ENCODE peak calls at places on chromosomes 3 and 15, in six cellular contexts. One of them, this sample, is unnamed.
A peak's percentile ranks its signal among the peaks of the same experiment; 100 is the strongest.

GRCh38 chr15:60592386-60593339 is 113.7 kb upstream of the ICE2 start:
- DNase-seq in lung microvascular endothelial cell: peak; percentile 91
- DNase-seq in NCI-H187: peak; percentile 51
- DNase-seq in ELR: peak; percentile 55
- DNase-seq in frontal cortex: peak; percentile 86
- DNase-seq in stimulated activated CD4-positive, alpha-beta T cell treated with anti-CD3 and anti-CD28 coated beads, Interleukin-12 subunit alpha, Interleukin-12 subunit beta, amount 100 ng/mL, for 4 hours: peak; percentile 79
- DNase-seq in this sample: peak; percentile 49

GRCh38 chr3:60579734-60580133 is 671.5 kb downstream of the FHIT start:
- DNase-seq in lung microvascular endothelial cell: no peak
- DNase-seq in NCI-H187: peak; percentile 2
- DNase-seq in ELR: peak; percentile 46
- DNase-seq in frontal cortex: peak; percentile 10
- DNase-seq in stimulated activated CD4-positive, alpha-beta T cell treated with anti-CD3 and anti-CD28 coated beads, Interleukin-12 subunit alpha, Interleukin-12 subunit beta, amount 100 ng/mL, for 4 hours: no peak
- DNase-seq in this sample: no peak

GRCh38 chr3:194141415-194142155 is 5.6 kb downstream of the HES1 start:
- DNase-seq in lung microvascular endothelial cell: peak; percentile 98
- DNase-seq in NCI-H187: peak; percentile 28
- DNase-seq in ELR: peak; percentile 94
- DNase-seq in frontal cortex: peak; percentile 86
- DNase-seq in stimulated activated CD4-positive, alpha-beta T cell treated with anti-CD3 and anti-CD28 coated beads, Interleukin-12 subunit alpha, Interleukin-12 subunit beta, amount 100 ng/mL, for 4 hours: peak; percentile 76
- DNase-seq in this sample: peak; percentile 96

GRCh38 chr3:42014443-42014945 is 52.6 kb upstream of the ULK4 start:
- DNase-seq in lung microvascular endothelial cell: peak; percentile 43
- DNase-seq in NCI-H187: no peak
- DNase-seq in ELR: peak; percentile 44
- DNase-seq in frontal cortex: no peak
- DNase-seq in stimulated activated CD4-positive, alpha-beta T cell treated with anti-CD3 and anti-CD28 coated beads, Interleukin-12 subunit alpha, Interleukin-12 subunit beta, amount 100 ng/mL, for 4 hours: no peak
- DNase-seq in this sample: no peak

GRCh38 chr3:62238003-62238402 is 135.3 kb downstream of the FEZF2 start:
- DNase-seq in lung microvascular endothelial cell: no peak
- DNase-seq in NCI-H187: no peak
- DNase-seq in ELR: no peak
- DNase-seq in frontal cortex: no peak
- DNase-seq in stimulated activated CD4-positive, alpha-beta T cell treated with anti-CD3 and anti-CD28 coated beads, Interleukin-12 subunit alpha, Interleukin-12 subunit beta, amount 100 ng/mL, for 4 hours: no peak
- DNase-seq in this sample: no peak

GRCh38 chr15:60009124-60009523 is 5.0 kb downstream of the FOXB1 start:
- DNase-seq in lung microvascular endothelial cell: no peak
- DNase-seq in NCI-H187: no peak
- DNase-seq in ELR: no peak
- DNase-seq in frontal cortex: no peak
- DNase-seq in stimulated activated CD4-positive, alpha-beta T cell treated with anti-CD3 and anti-CD28 coated beads, Interleukin-12 subunit alpha, Interleukin-12 subunit beta, amount 100 ng/mL, for 4 hours: no peak
- DNase-seq in this sample: no peak

GRCh38 chr3:134018406-134018805 is 11.3 kb downstream of the SLCO2A1 start:
- DNase-seq in lung microvascular endothelial cell: no peak
- DNase-seq in NCI-H187: no peak
- DNase-seq in ELR: no peak
- DNase-seq in frontal cortex: no peak
- DNase-seq in stimulated activated CD4-positive, alpha-beta T cell treated with anti-CD3 and anti-CD28 coated beads, Interleukin-12 subunit alpha, Interleukin-12 subunit beta, amount 100 ng/mL, for 4 hours: no peak
- DNase-seq in this sample: no peak

GRCh38 chr3:177551431-177551836 is 354.2 kb upstream of the TBL1XR1 start:
- DNase-seq in lung microvascular endothelial cell: no peak
- DNase-seq in NCI-H187: no peak
- DNase-seq in ELR: no peak
- DNase-seq in frontal cortex: no peak
- DNase-seq in stimulated activated CD4-positive, alpha-beta T cell treated with anti-CD3 and anti-CD28 coated beads, Interleukin-12 subunit alpha, Interleukin-12 subunit beta, amount 100 ng/mL, for 4 hours: no peak
- DNase-seq in this sample: no peak

GRCh38 chr3:156497326-156497725 is 57.6 kb downstream of the SSR3 start:
- DNase-seq in lung microvascular endothelial cell: no peak
- DNase-seq in NCI-H187: no peak
- DNase-seq in ELR: no peak
- DNase-seq in frontal cortex: no peak
- DNase-seq in stimulated activated CD4-positive, alpha-beta T cell treated with anti-CD3 and anti-CD28 coated beads, Interleukin-12 subunit alpha, Interleukin-12 subunit beta, amount 100 ng/mL, for 4 hours: no peak
- DNase-seq in this sample: no peak

GRCh38 chr3:106065831-106066230 is 197.0 kb upstream of the CBLB start:
- DNase-seq in lung microvascular endothelial cell: no peak
- DNase-seq in NCI-H187: no peak
- DNase-seq in ELR: no peak
- DNase-seq in frontal cortex: no peak
- DNase-seq in stimulated activated CD4-positive, alpha-beta T cell treated with anti-CD3 and anti-CD28 coated beads, Interleukin-12 subunit alpha, Interleukin-12 subunit beta, amount 100 ng/mL, for 4 hours: no peak
- DNase-seq in this sample: no peak

GRCh38 chr3:169041677-169042171 is 621.8 kb downstream of the MECOM start:
- DNase-seq in lung microvascular endothelial cell: peak; percentile 73
- DNase-seq in NCI-H187: no peak
- DNase-seq in ELR: peak; percentile 86
- DNase-seq in frontal cortex: peak; percentile 12
- DNase-seq in stimulated activated CD4-positive, alpha-beta T cell treated with anti-CD3 and anti-CD28 coated beads, Interleukin-12 subunit alpha, Interleukin-12 subunit beta, amount 100 ng/mL, for 4 hours: no peak
- DNase-seq in this sample: no peak

GRCh38 chr15:64334530-64334929 is 21.4 kb downstream of the CSNK1G1 start:
- DNase-seq in lung microvascular endothelial cell: no peak
- DNase-seq in NCI-H187: no peak
- DNase-seq in ELR: no peak
- DNase-seq in frontal cortex: no peak
- DNase-seq in stimulated activated CD4-positive, alpha-beta T cell treated with anti-CD3 and anti-CD28 coated beads, Interleukin-12 subunit alpha, Interleukin-12 subunit beta, amount 100 ng/mL, for 4 hours: peak; percentile 19
- DNase-seq in this sample: no peak

GRCh38 chr3:11637901-11638668 is 5.6 kb downstream of the VGLL4 start:
- DNase-seq in lung microvascular endothelial cell: peak; percentile 40
- DNase-seq in NCI-H187: no peak
- DNase-seq in ELR: peak; percentile 17
- DNase-seq in frontal cortex: no peak
- DNase-seq in stimulated activated CD4-positive, alpha-beta T cell treated with anti-CD3 and anti-CD28 coated beads, Interleukin-12 subunit alpha, Interleukin-12 subunit beta, amount 100 ng/mL, for 4 hours: no peak
- DNase-seq in this sample: no peak